ENCODE peak calls at places on chromosome 16, in four cellular contexts. One of them, this sample, is unnamed.
A peak's percentile ranks its signal among the peaks of the same experiment; 100 is the strongest.

GRCh38 chr16:17377360-17378324 is 93.1 kb downstream of the XYLT1 start:
- DNase-seq in spleen: no peak
- DNase-seq in fibroblast of the conjunctiva: no peak
- DNase-seq in ACHN: no peak
- DNase-seq in this sample: no peak

GRCh38 chr16:72612271-72612670 is 435.7 kb downstream of the ZFHX3 start:
- DNase-seq in spleen: no peak
- DNase-seq in fibroblast of the conjunctiva: peak; percentile 42
- DNase-seq in ACHN: no peak
- DNase-seq in this sample: no peak

GRCh38 chr16:27243725-27244362 is 24.7 kb downstream of the NSMCE1 start:
- DNase-seq in spleen: no peak
- DNase-seq in fibroblast of the conjunctiva: no peak
- DNase-seq in ACHN: no peak
- DNase-seq in this sample: no peak

GRCh38 chr16:3235856-3236669 is 1.1 kb upstream of the ZNF200 start:
- DNase-seq in spleen: peak; percentile 91
- DNase-seq in fibroblast of the conjunctiva: no peak
- DNase-seq in ACHN: no peak
- DNase-seq in this sample: no peak

GRCh38 chr16:66483689-66484452 is 56.8 kb downstream of the BEAN1 start:
- DNase-seq in spleen: peak; percentile 96
- DNase-seq in fibroblast of the conjunctiva: peak; percentile 47
- DNase-seq in ACHN: peak; percentile 82
- DNase-seq in this sample: peak; percentile 75

GRCh38 chr16:86833136-86833535 is 254.8 kb downstream of the FOXL1 start:
- DNase-seq in spleen: no peak
- DNase-seq in fibroblast of the conjunctiva: no peak
- DNase-seq in ACHN: no peak
- DNase-seq in this sample: no peak

GRCh38 chr16:61370564-61370963 is 665.7 kb downstream of the CDH8 start:
- DNase-seq in spleen: no peak
- DNase-seq in fibroblast of the conjunctiva: no peak
- DNase-seq in ACHN: no peak
- DNase-seq in this sample: no peak

GRCh38 chr16:19698480-19699465 is 19.3 kb downstream of the KNOP1 start:
- DNase-seq in spleen: no peak
- DNase-seq in fibroblast of the conjunctiva: no peak
- DNase-seq in ACHN: peak; percentile 66
- DNase-seq in this sample: no peak

GRCh38 chr16:66923247-66923851 is 2.0 kb downstream of the RRAD start:
- DNase-seq in spleen: no peak
- DNase-seq in fibroblast of the conjunctiva: no peak
- DNase-seq in ACHN: peak; percentile 30
- DNase-seq in this sample: no peak